ENCODE peak calls at places on chromosomes 3 and 15, in eight cellular contexts. One of them, this sample, is unnamed.

GRCh38 chr3:67947808-67948508 is 293.5 kb upstream of the SUCLG2 start:
- DNase-seq in kidney: peak; percentile 58
- DNase-seq in left ventricle myocardium inferior: no peak
- DNase-seq in tibial artery: no peak
- DNase-seq in GM23248: no peak
- DNase-seq in keratinocyte: no peak
- DNase-seq in right cardiac atrium: no peak
- DNase-seq in HCT116: no peak
- DNase-seq in this sample: no peak

GRCh38 chr3:71703796-71704195 is 21.4 kb downstream of the EIF4E3 start:
- DNase-seq in HCT116: no peak
- DNase-seq in left ventricle myocardium inferior: no peak
- DNase-seq in tibial artery: no peak
- DNase-seq in right cardiac atrium: no peak
- DNase-seq in GM23248: no peak
- DNase-seq in kidney: no peak
- DNase-seq in keratinocyte: no peak
- DNase-seq in this sample: no peak

GRCh38 chr15:90598053-90598577 is 68.4 kb downstream of the CRTC3 start:
- DNase-seq in right cardiac atrium: peak; percentile 77
- DNase-seq in left ventricle myocardium inferior: peak; percentile 53
- DNase-seq in kidney: peak; percentile 82
- DNase-seq in HCT116: no peak
- DNase-seq in GM23248: no peak
- DNase-seq in tibial artery: peak; percentile 68
- DNase-seq in keratinocyte: no peak
- DNase-seq in this sample: no peak

GRCh38 chr15:40309344-40309862 is 1.7 kb upstream of the PLCB2 start:
- DNase-seq in kidney: no peak
- DNase-seq in left ventricle myocardium inferior: no peak
- DNase-seq in keratinocyte: no peak
- DNase-seq in GM23248: no peak
- DNase-seq in HCT116: no peak
- DNase-seq in tibial artery: no peak
- DNase-seq in right cardiac atrium: no peak
- DNase-seq in this sample: no peak

GRCh38 chr15:92753591-92753990 is 98.0 kb upstream of the FAM174B start:
- DNase-seq in keratinocyte: no peak
- DNase-seq in GM23248: no peak
- DNase-seq in kidney: no peak
- DNase-seq in HCT116: no peak
- DNase-seq in right cardiac atrium: no peak
- DNase-seq in left ventricle myocardium inferior: no peak
- DNase-seq in tibial artery: no peak
- DNase-seq in this sample: no peak

GRCh38 chr3:69353492-69353891 is 32.4 kb downstream of the FRMD4B start:
- DNase-seq in GM23248: no peak
- DNase-seq in right cardiac atrium: peak; percentile 83
- DNase-seq in keratinocyte: no peak
- DNase-seq in kidney: no peak
- DNase-seq in left ventricle myocardium inferior: peak; percentile 33
- DNase-seq in tibial artery: peak; percentile 37
- DNase-seq in HCT116: no peak
- DNase-seq in this sample: no peak

GRCh38 chr15:40743921-40744809 is 10.9 kb downstream of the RMDN3 start:
- DNase-seq in right cardiac atrium: peak; percentile 72
- DNase-seq in GM23248: peak; percentile 93
- DNase-seq in keratinocyte: peak; percentile 36
- DNase-seq in HCT116: no peak
- DNase-seq in kidney: no peak
- DNase-seq in tibial artery: no peak
- DNase-seq in left ventricle myocardium inferior: no peak
- DNase-seq in this sample: no peak

GRCh38 chr15:81337713-81338157 is 13.8 kb upstream of the STARD5 start:
- DNase-seq in left ventricle myocardium inferior: no peak
- DNase-seq in GM23248: peak; percentile 35
- DNase-seq in right cardiac atrium: peak; percentile 62
- DNase-seq in keratinocyte: no peak
- DNase-seq in tibial artery: no peak
- DNase-seq in HCT116: no peak
- DNase-seq in kidney: no peak
- DNase-seq in this sample: no peak

GRCh38 chr3:177603137-177603603 is 405.9 kb upstream of the TBL1XR1 start:
- DNase-seq in kidney: no peak
- DNase-seq in GM23248: no peak
- DNase-seq in tibial artery: no peak
- DNase-seq in keratinocyte: no peak
- DNase-seq in right cardiac atrium: no peak
- DNase-seq in HCT116: no peak
- DNase-seq in left ventricle myocardium inferior: no peak
- DNase-seq in this sample: no peak

GRCh38 chr15:20280933-20281463 is 260.6 kb downstream of the GOLGA6L6 start:
- DNase-seq in keratinocyte: no peak
- DNase-seq in kidney: peak; percentile 76
- DNase-seq in GM23248: no peak
- DNase-seq in tibial artery: no peak
- DNase-seq in HCT116: no peak
- DNase-seq in right cardiac atrium: no peak
- DNase-seq in left ventricle myocardium inferior: no peak
- DNase-seq in this sample: no peak

GRCh38 chr15:69593981-69594966 is 141.7 kb downstream of the RPLP1 start:
- DNase-seq in HCT116: no peak
- DNase-seq in tibial artery: peak; percentile 68
- DNase-seq in GM23248: peak; percentile 49
- DNase-seq in kidney: no peak
- DNase-seq in left ventricle myocardium inferior: peak; percentile 40
- DNase-seq in right cardiac atrium: peak; percentile 81
- DNase-seq in keratinocyte: no peak
- DNase-seq in this sample: peak; percentile 8

GRCh38 chr3:192901435-192901834 is 16.2 kb downstream of the MB21D2 start:
- DNase-seq in GM23248: peak; percentile 96
- DNase-seq in left ventricle myocardium inferior: no peak
- DNase-seq in keratinocyte: peak; percentile 91
- DNase-seq in tibial artery: no peak
- DNase-seq in HCT116: no peak
- DNase-seq in right cardiac atrium: no peak
- DNase-seq in kidney: no peak
- DNase-seq in this sample: no peak

GRCh38 chr3:107690522-107691138 is 167.9 kb downstream of the BBX start:
- DNase-seq in tibial artery: no peak
- DNase-seq in kidney: no peak
- DNase-seq in keratinocyte: no peak
- DNase-seq in GM23248: peak; percentile 71
- DNase-seq in right cardiac atrium: no peak
- DNase-seq in HCT116: peak; percentile 28
- DNase-seq in left ventricle myocardium inferior: no peak
- DNase-seq in this sample: peak; percentile 72

GRCh38 chr15:70855764-70856163 is 1.8 kb upstream of the LARP6 start:
- DNase-seq in left ventricle myocardium inferior: no peak
- DNase-seq in tibial artery: no peak
- DNase-seq in keratinocyte: no peak
- DNase-seq in GM23248: peak; percentile 41
- DNase-seq in kidney: no peak
- DNase-seq in HCT116: no peak
- DNase-seq in right cardiac atrium: no peak
- DNase-seq in this sample: no peak

GRCh38 chr15:70853270-70853854 is 595 bp downstream of the LARP6 start:
- DNase-seq in HCT116: no peak
- DNase-seq in kidney: peak; percentile 75
- DNase-seq in GM23248: peak; percentile 88
- DNase-seq in tibial artery: peak; percentile 40
- DNase-seq in left ventricle myocardium inferior: no peak
- DNase-seq in right cardiac atrium: peak; percentile 72
- DNase-seq in keratinocyte: no peak
- DNase-seq in this sample: peak; percentile 57

GRCh38 chr15:70856177-70856883 is 2.4 kb upstream of the LARP6 start:
- DNase-seq in tibial artery: no peak
- DNase-seq in keratinocyte: no peak
- DNase-seq in left ventricle myocardium inferior: no peak
- DNase-seq in right cardiac atrium: no peak
- DNase-seq in GM23248: peak; percentile 69
- DNase-seq in kidney: no peak
- DNase-seq in HCT116: no peak
- DNase-seq in this sample: no peak

GRCh38 chr15:70853855-70854668 is at the start of gene LARP6:
- DNase-seq in tibial artery: peak; percentile 49
- DNase-seq in keratinocyte: no peak
- DNase-seq in HCT116: no peak
- DNase-seq in kidney: peak; percentile 83
- DNase-seq in GM23248: peak; percentile 74
- DNase-seq in right cardiac atrium: peak; percentile 90
- DNase-seq in left ventricle myocardium inferior: peak; percentile 76
- DNase-seq in this sample: peak; percentile 71

GRCh38 chr15:70854669-70854976 is 666 bp upstream of the LARP6 start:
- DNase-seq in kidney: no peak
- DNase-seq in left ventricle myocardium inferior: no peak
- DNase-seq in GM23248: peak; percentile 82
- DNase-seq in HCT116: no peak
- DNase-seq in tibial artery: no peak
- DNase-seq in keratinocyte: no peak
- DNase-seq in right cardiac atrium: no peak
- DNase-seq in this sample: peak; percentile 25
- H3K4me1 ChIP-seq in kidney: peaks cover 9% of the 10 kb centered on the region
- H3K4me1 ChIP-seq in left ventricle myocardium inferior: peaks cover 81% of the 10 kb centered on the region
- H3K4me1 ChIP-seq in GM23248: peaks cover 43% of the 10 kb centered on the region
- H3K4me1 ChIP-seq in HCT116: peaks cover 4% of the 10 kb centered on the region
- H3K4me1 ChIP-seq in tibial artery: peaks cover 61% of the 10 kb centered on the region
- H3K4me1 ChIP-seq in keratinocyte: peaks cover 36% of the 10 kb centered on the region
- H3K4me1 ChIP-seq in right cardiac atrium: peaks cover 9% of the 10 kb centered on the region
- H3K4me1 ChIP-seq in this sample: peaks cover 24% of the 10 kb centered on the region

GRCh38 chr15:35254052-35254451 is 169.0 kb upstream of the NANOGP8 start:
- DNase-seq in right cardiac atrium: no peak
- DNase-seq in GM23248: no peak
- DNase-seq in tibial artery: no peak
- DNase-seq in keratinocyte: no peak
- DNase-seq in left ventricle myocardium inferior: no peak
- DNase-seq in kidney: no peak
- DNase-seq in HCT116: no peak
- DNase-seq in this sample: no peak
- H3K27ac ChIP-seq in right cardiac atrium: no peak overlapping the region
- H3K27ac ChIP-seq in GM23248: no peak overlapping the region
- H3K27ac ChIP-seq in tibial artery: no peak overlapping the region
- H3K27ac ChIP-seq in keratinocyte: no peak overlapping the region
- H3K27ac ChIP-seq in left ventricle myocardium inferior: no peak overlapping the region
- H3K27ac ChIP-seq in kidney: no peak overlapping the region
- H3K27ac ChIP-seq in HCT116: no peak overlapping the region
- H3K27ac ChIP-seq in this sample: no peak overlapping the region

GRCh38 chr3:31580645-31581044 is 47.9 kb downstream of the STT3B start:
- DNase-seq in tibial artery: no peak
- DNase-seq in HCT116: no peak
- DNase-seq in GM23248: no peak
- DNase-seq in left ventricle myocardium inferior: no peak
- DNase-seq in keratinocyte: no peak
- DNase-seq in right cardiac atrium: no peak
- DNase-seq in kidney: no peak
- DNase-seq in this sample: no peak

GRCh38 chr3:31576521-31576920 is 43.8 kb downstream of the STT3B start:
- DNase-seq in left ventricle myocardium inferior: no peak
- DNase-seq in HCT116: no peak
- DNase-seq in keratinocyte: no peak
- DNase-seq in right cardiac atrium: no peak
- DNase-seq in kidney: no peak
- DNase-seq in tibial artery: no peak
- DNase-seq in GM23248: no peak
- DNase-seq in this sample: no peak

GRCh38 chr3:31577232-31577631 is 44.5 kb downstream of the STT3B start:
- DNase-seq in left ventricle myocardium inferior: no peak
- DNase-seq in keratinocyte: no peak
- DNase-seq in GM23248: no peak
- DNase-seq in HCT116: no peak
- DNase-seq in right cardiac atrium: no peak
- DNase-seq in tibial artery: no peak
- DNase-seq in kidney: no peak
- DNase-seq in this sample: no peak

GRCh38 chr3:31581660-31582059 is 48.9 kb downstream of the STT3B start:
- DNase-seq in left ventricle myocardium inferior: no peak
- DNase-seq in right cardiac atrium: no peak
- DNase-seq in tibial artery: no peak
- DNase-seq in HCT116: no peak
- DNase-seq in GM23248: peak; percentile 26
- DNase-seq in kidney: no peak
- DNase-seq in keratinocyte: no peak
- DNase-seq in this sample: no peak

DNA sequence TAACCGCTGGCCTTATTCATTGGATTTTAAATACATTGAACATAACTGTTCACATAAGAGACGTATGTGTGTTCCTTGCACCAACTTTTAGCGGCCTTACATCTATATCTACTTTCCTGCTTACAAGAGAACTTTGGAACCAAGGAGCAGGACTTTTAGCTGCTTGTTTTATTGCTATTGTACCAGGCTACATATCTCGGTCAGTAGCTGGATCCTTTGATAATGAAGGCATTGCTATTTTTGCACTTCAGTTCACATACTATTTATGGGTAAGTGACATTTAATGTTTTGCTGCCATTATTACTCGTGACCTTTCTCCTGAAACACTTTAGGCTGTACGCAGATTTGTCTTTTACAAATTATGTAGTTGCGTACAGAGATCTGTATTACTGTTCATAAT is 47.1 kb downstream of the STT3B start:
- DNase-seq in HCT116: no peak
- DNase-seq in keratinocyte: no peak
- DNase-seq in left ventricle myocardium inferior: no peak
- DNase-seq in GM23248: no peak
- DNase-seq in right cardiac atrium: no peak
- DNase-seq in tibial artery: no peak
- DNase-seq in kidney: no peak
- DNase-seq in this sample: no peak
- H3K4me3 ChIP-seq in HCT116: no peak overlapping the region
- H3K4me3 ChIP-seq in keratinocyte: no peak overlapping the region
- H3K4me3 ChIP-seq in left ventricle myocardium inferior: peak overlapping the region; percentile 44
- H3K4me3 ChIP-seq in GM23248: no peak overlapping the region
- H3K4me3 ChIP-seq in right cardiac atrium: no peak overlapping the region
- H3K4me3 ChIP-seq in tibial artery: no peak overlapping the region
- H3K4me3 ChIP-seq in kidney: no peak overlapping the region
- H3K4me3 ChIP-seq in this sample: no peak overlapping the region

GRCh38 chr3:54355795-54356194 is 233.4 kb downstream of the CACNA2D3 start:
- DNase-seq in right cardiac atrium: no peak
- DNase-seq in keratinocyte: no peak
- DNase-seq in left ventricle myocardium inferior: no peak
- DNase-seq in GM23248: no peak
- DNase-seq in kidney: no peak
- DNase-seq in HCT116: no peak
- DNase-seq in tibial artery: no peak
- DNase-seq in this sample: no peak

GRCh38 chr3:54358969-54359648 is 236.8 kb downstream of the CACNA2D3 start:
- DNase-seq in left ventricle myocardium inferior: peak; percentile 75
- DNase-seq in kidney: no peak
- DNase-seq in GM23248: no peak
- DNase-seq in tibial artery: no peak
- DNase-seq in HCT116: no peak
- DNase-seq in keratinocyte: no peak
- DNase-seq in right cardiac atrium: peak; percentile 85
- DNase-seq in this sample: no peak

GRCh38 chr3:54357307-54357706 is 235.0 kb downstream of the CACNA2D3 start:
- DNase-seq in tibial artery: no peak
- DNase-seq in kidney: no peak
- DNase-seq in GM23248: no peak
- DNase-seq in keratinocyte: no peak
- DNase-seq in left ventricle myocardium inferior: no peak
- DNase-seq in right cardiac atrium: no peak
- DNase-seq in HCT116: no peak
- DNase-seq in this sample: no peak

GRCh38 chr3:54358327-54358726 is 236.0 kb downstream of the CACNA2D3 start:
- DNase-seq in tibial artery: peak; percentile 66
- DNase-seq in kidney: no peak
- DNase-seq in keratinocyte: no peak
- DNase-seq in left ventricle myocardium inferior: peak; percentile 22
- DNase-seq in right cardiac atrium: peak; percentile 66
- DNase-seq in GM23248: peak; percentile 40
- DNase-seq in HCT116: no peak
- DNase-seq in this sample: peak; percentile 0

GRCh38 chr3:54356299-54357037 is 234.1 kb downstream of the CACNA2D3 start:
- DNase-seq in tibial artery: no peak
- DNase-seq in kidney: no peak
- DNase-seq in keratinocyte: no peak
- DNase-seq in right cardiac atrium: peak; percentile 60
- DNase-seq in GM23248: peak; percentile 22
- DNase-seq in left ventricle myocardium inferior: peak; percentile 24
- DNase-seq in HCT116: no peak
- DNase-seq in this sample: no peak
- H3K4me1 ChIP-seq in tibial artery: peaks cover 57% of the 10 kb centered on the region
- H3K4me1 ChIP-seq in kidney: no peaks in the 10 kb centered on the region
- H3K4me1 ChIP-seq in keratinocyte: no peaks in the 10 kb centered on the region
- H3K4me1 ChIP-seq in right cardiac atrium: peaks cover 15% of the 10 kb centered on the region
- H3K4me1 ChIP-seq in GM23248: no peaks in the 10 kb centered on the region
- H3K4me1 ChIP-seq in left ventricle myocardium inferior: peaks cover 82% of the 10 kb centered on the region
- H3K4me1 ChIP-seq in HCT116: no peaks in the 10 kb centered on the region
- H3K4me1 ChIP-seq in this sample: no peaks in the 10 kb centered on the region

This sample was measured in A673.